ENCODE peak calls at places on chromosomes 5 and 9, in six cellular contexts. One of them, this sample, is unnamed.

GRCh38 chr9:16867571-16868311 is 2.7 kb downstream of the BNC2 start:
- DNase-seq in sigmoid colon: peak; percentile 82
- DNase-seq in transverse colon: no peak
- DNase-seq in GM12878: no peak
- DNase-seq in stomach: no peak
- DNase-seq in K562: no peak
- DNase-seq in this sample: no peak

GRCh38 chr5:159764283-159764927 is 151.9 kb upstream of the ADRA1B start:
- DNase-seq in sigmoid colon: no peak
- DNase-seq in transverse colon: no peak
- DNase-seq in GM12878: no peak
- DNase-seq in stomach: no peak
- DNase-seq in K562: no peak
- DNase-seq in this sample: no peak

GRCh38 chr5:165607026-165607425 is 2101.6 kb downstream of the MAT2B start:
- DNase-seq in sigmoid colon: no peak
- DNase-seq in transverse colon: no peak
- DNase-seq in GM12878: no peak
- DNase-seq in stomach: no peak
- DNase-seq in K562: no peak
- DNase-seq in this sample: peak; percentile 52

GRCh38 chr9:79623799-79624721 is 52.3 kb downstream of the TLE4 start:
- DNase-seq in sigmoid colon: peak; percentile 63
- DNase-seq in transverse colon: peak; percentile 38
- DNase-seq in GM12878: peak; percentile 79
- DNase-seq in stomach: no peak
- DNase-seq in K562: peak; percentile 4
- DNase-seq in this sample: peak; percentile 64

GRCh38 chr5:163473613-163474243 is 13.3 kb downstream of the HMMR start:
- DNase-seq in sigmoid colon: no peak
- DNase-seq in transverse colon: no peak
- DNase-seq in GM12878: no peak
- DNase-seq in stomach: no peak
- DNase-seq in K562: no peak
- DNase-seq in this sample: no peak

GRCh38 chr9:95499847-95500246 is 16.9 kb downstream of the PTCH1 start:
- DNase-seq in sigmoid colon: no peak
- DNase-seq in transverse colon: no peak
- DNase-seq in GM12878: no peak
- DNase-seq in stomach: peak; percentile 46
- DNase-seq in K562: no peak
- DNase-seq in this sample: no peak

GRCh38 chr9:131734165-131734610 is 5.7 kb downstream of the RAPGEF1 start:
- DNase-seq in sigmoid colon: no peak
- DNase-seq in transverse colon: peak; percentile 89
- DNase-seq in GM12878: no peak
- DNase-seq in stomach: peak; percentile 82
- DNase-seq in K562: no peak
- DNase-seq in this sample: peak; percentile 66

GRCh38 chr9:116476935-116477381 is 210.1 kb upstream of the TRIM32 start:
- DNase-seq in sigmoid colon: peak; percentile 76
- DNase-seq in transverse colon: no peak
- DNase-seq in GM12878: no peak
- DNase-seq in stomach: no peak
- DNase-seq in K562: no peak
- DNase-seq in this sample: no peak

GRCh38 chr9:8806150-8806549 is 1006.6 kb upstream of the DMAC1 start:
- DNase-seq in sigmoid colon: no peak
- DNase-seq in transverse colon: no peak
- DNase-seq in GM12878: no peak
- DNase-seq in stomach: no peak
- DNase-seq in K562: no peak
- DNase-seq in this sample: no peak

GRCh38 chr9:6449645-6450044 is 36.6 kb downstream of the UHRF2 start:
- DNase-seq in sigmoid colon: no peak
- DNase-seq in transverse colon: no peak
- DNase-seq in GM12878: no peak
- DNase-seq in stomach: no peak
- DNase-seq in K562: no peak
- DNase-seq in this sample: no peak

GRCh38 chr9:81902601-81903000 is 25.6 kb upstream of the SPATA31D4 start:
- DNase-seq in sigmoid colon: no peak
- DNase-seq in transverse colon: no peak
- DNase-seq in GM12878: no peak
- DNase-seq in stomach: no peak
- DNase-seq in K562: no peak
- DNase-seq in this sample: no peak

GRCh38 chr5:176736271-176736965 is 73.9 kb upstream of the UNC5A start:
- DNase-seq in sigmoid colon: peak; percentile 25
- DNase-seq in transverse colon: peak; percentile 1
- DNase-seq in GM12878: no peak
- DNase-seq in stomach: no peak
- DNase-seq in K562: no peak
- DNase-seq in this sample: no peak

GRCh38 chr5:180072256-180072548 is 643 bp upstream of the RNF130 start:
- DNase-seq in sigmoid colon: no peak
- DNase-seq in transverse colon: no peak
- DNase-seq in GM12878: no peak
- DNase-seq in stomach: no peak
- DNase-seq in K562: no peak
- DNase-seq in this sample: no peak

GRCh38 chr5:10607023-10607665 is 43.3 kb downstream of the ANKRD33B start:
- DNase-seq in sigmoid colon: no peak
- DNase-seq in transverse colon: peak; percentile 38
- DNase-seq in GM12878: peak; percentile 95
- DNase-seq in stomach: no peak
- DNase-seq in K562: peak; percentile 50
- DNase-seq in this sample: no peak

GRCh38 chr5:107232793-107233192 is 437.9 kb downstream of the EFNA5 start:
- DNase-seq in sigmoid colon: no peak
- DNase-seq in transverse colon: no peak
- DNase-seq in GM12878: no peak
- DNase-seq in stomach: no peak
- DNase-seq in K562: no peak
- DNase-seq in this sample: no peak

GRCh38 chr9:105144076-105144475 is 100.4 kb upstream of the SLC44A1 start:
- DNase-seq in sigmoid colon: no peak
- DNase-seq in transverse colon: no peak
- DNase-seq in GM12878: no peak
- DNase-seq in stomach: no peak
- DNase-seq in K562: no peak
- DNase-seq in this sample: no peak

GRCh38 chr5:6710551-6711318 is 2.5 kb upstream of the TENT4A start:
- DNase-seq in sigmoid colon: no peak
- DNase-seq in transverse colon: no peak
- DNase-seq in GM12878: no peak
- DNase-seq in stomach: no peak
- DNase-seq in K562: no peak
- DNase-seq in this sample: no peak

GRCh38 chr9:81032030-81032572 is 657.2 kb downstream of the TLE1 start:
- DNase-seq in sigmoid colon: no peak
- DNase-seq in transverse colon: no peak
- DNase-seq in GM12878: no peak
- DNase-seq in stomach: no peak
- DNase-seq in K562: no peak
- DNase-seq in this sample: no peak

GRCh38 chr5:151825445-151825844 is 53.7 kb downstream of the G3BP1 start:
- DNase-seq in sigmoid colon: peak; percentile 72
- DNase-seq in transverse colon: peak; percentile 57
- DNase-seq in GM12878: peak; percentile 17
- DNase-seq in stomach: peak; percentile 63
- DNase-seq in K562: peak; percentile 61
- DNase-seq in this sample: no peak

GRCh38 chr5:174338204-174339010 is 292.9 kb downstream of the NSG2 start:
- DNase-seq in sigmoid colon: no peak
- DNase-seq in transverse colon: no peak
- DNase-seq in GM12878: no peak
- DNase-seq in stomach: no peak
- DNase-seq in K562: no peak
- DNase-seq in this sample: no peak

GRCh38 chr9:1701113-1701512 is 314.0 kb upstream of the SMARCA2 start:
- DNase-seq in sigmoid colon: no peak
- DNase-seq in transverse colon: no peak
- DNase-seq in GM12878: no peak
- DNase-seq in stomach: no peak
- DNase-seq in K562: no peak
- DNase-seq in this sample: no peak
- TF ChIP-seq POLR2A in sigmoid colon: no peak
- TF ChIP-seq POLR2A in transverse colon: no peak
- TF ChIP-seq POLR2A in GM12878: no peak
- TF ChIP-seq POLR2A in stomach: no peak
- TF ChIP-seq POLR2A in K562: no peak
- TF ChIP-seq POLR2A in this sample: no peak

DNA sequence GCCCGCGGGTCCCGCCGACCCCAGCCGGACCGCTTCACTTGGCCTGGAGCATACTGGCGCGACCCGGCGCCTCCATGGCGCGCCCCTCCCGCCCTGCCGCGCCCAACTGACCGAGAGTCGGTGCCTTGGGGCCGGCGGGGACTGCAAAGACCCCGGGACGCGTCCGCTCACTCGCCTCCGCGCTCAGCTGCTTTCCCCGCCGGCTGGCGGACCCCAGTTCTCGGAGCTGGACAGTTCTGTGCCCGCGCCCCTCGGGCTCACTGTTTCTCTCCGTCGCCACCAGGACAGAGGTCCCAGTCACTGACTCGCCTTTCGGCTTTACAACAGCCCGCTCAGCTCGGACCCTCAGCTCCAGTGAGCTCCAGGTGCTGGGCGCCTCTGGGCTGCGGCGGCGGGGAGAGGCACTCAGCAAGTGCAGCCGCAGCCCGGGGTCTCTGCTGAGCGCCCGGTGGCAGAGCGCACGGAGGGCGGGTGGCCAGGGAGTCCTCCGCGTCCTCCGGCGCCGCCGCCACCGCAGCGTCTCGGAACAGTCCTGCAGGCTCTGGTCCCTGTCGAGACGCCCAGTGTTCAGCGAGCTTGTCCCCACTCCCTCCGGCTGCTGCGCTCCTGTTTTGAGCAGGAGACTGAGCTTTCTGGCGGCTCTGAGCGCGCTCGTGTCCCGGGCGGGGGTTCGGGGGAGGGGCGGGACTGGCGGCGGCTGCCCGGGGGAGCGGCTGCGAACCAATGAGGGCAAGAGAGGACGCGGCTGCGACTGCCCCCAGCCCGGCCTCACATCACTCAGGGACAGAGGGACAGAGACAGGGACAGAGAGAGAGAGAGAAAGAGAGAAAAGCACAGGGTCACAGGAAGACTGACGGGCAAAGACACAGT is at the start of gene SMIM32:
- DNase-seq in sigmoid colon: peak; percentile 58
- DNase-seq in transverse colon: peak; percentile 66
- DNase-seq in GM12878: no peak
- DNase-seq in stomach: no peak
- DNase-seq in K562: peak; percentile 26
- DNase-seq in this sample: peak; percentile 86
- H3K27me3 ChIP-seq in sigmoid colon: peaks cover 27% of the 10 kb centered on the region
- H3K27me3 ChIP-seq in transverse colon: peaks cover 32% of the 10 kb centered on the region
- H3K27me3 ChIP-seq in GM12878: no peaks in the 10 kb centered on the region
- H3K27me3 ChIP-seq in stomach: peaks cover 58% of the 10 kb centered on the region
- H3K27me3 ChIP-seq in K562: peaks cover 34% of the 10 kb centered on the region
- H3K27me3 ChIP-seq in this sample: peaks cover 23% of the 10 kb centered on the region

GRCh38 chr5:154840435-154841272 is 9.7 kb downstream of the FAXDC2 start:
- DNase-seq in sigmoid colon: peak; percentile 20
- DNase-seq in transverse colon: no peak
- DNase-seq in GM12878: no peak
- DNase-seq in stomach: no peak
- DNase-seq in K562: peak; percentile 79
- DNase-seq in this sample: no peak

GRCh38 chr5:154841273-154841661 is 9.1 kb downstream of the FAXDC2 start:
- DNase-seq in sigmoid colon: no peak
- DNase-seq in transverse colon: no peak
- DNase-seq in GM12878: no peak
- DNase-seq in stomach: no peak
- DNase-seq in K562: no peak
- DNase-seq in this sample: no peak

GRCh38 chr5:154849261-154849660 is 1.1 kb downstream of the FAXDC2 start:
- DNase-seq in sigmoid colon: no peak
- DNase-seq in transverse colon: no peak
- DNase-seq in GM12878: no peak
- DNase-seq in stomach: no peak
- DNase-seq in K562: no peak
- DNase-seq in this sample: no peak

GRCh38 chr5:154842689-154843530 is 7.5 kb downstream of the FAXDC2 start:
- DNase-seq in sigmoid colon: no peak
- DNase-seq in transverse colon: no peak
- DNase-seq in GM12878: no peak
- DNase-seq in stomach: no peak
- DNase-seq in K562: no peak
- DNase-seq in this sample: no peak

DNA sequence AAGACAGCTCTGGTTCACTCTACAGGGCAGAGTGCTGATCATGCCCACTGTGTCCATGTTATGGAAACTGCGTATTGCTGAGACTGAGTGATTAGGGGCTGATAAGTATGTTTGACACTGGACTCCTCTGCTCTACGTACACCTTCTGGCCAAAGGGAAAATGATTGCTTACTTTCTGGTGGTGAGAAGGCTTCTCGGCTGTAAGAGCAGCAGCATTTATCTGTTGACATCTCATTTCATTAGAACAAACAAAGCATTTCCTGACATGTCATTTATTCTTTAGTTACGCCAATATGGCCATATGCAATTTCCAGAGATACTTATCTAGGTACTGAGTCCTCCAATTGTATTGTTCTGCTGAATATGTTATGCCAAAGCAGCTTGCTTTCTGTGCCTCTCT is 5.6 kb downstream of the FAXDC2 start:
- DNase-seq in sigmoid colon: no peak
- DNase-seq in transverse colon: no peak
- DNase-seq in GM12878: no peak
- DNase-seq in stomach: no peak
- DNase-seq in K562: no peak
- DNase-seq in this sample: no peak
- TF ChIP-seq EP300 in sigmoid colon: no peak
- TF ChIP-seq EP300 in transverse colon: no peak
- TF ChIP-seq EP300 in GM12878: no peak
- TF ChIP-seq EP300 in stomach: no peak
- TF ChIP-seq EP300 in K562: no peak
- TF ChIP-seq EP300 in this sample: peak; percentile 67

DNA sequence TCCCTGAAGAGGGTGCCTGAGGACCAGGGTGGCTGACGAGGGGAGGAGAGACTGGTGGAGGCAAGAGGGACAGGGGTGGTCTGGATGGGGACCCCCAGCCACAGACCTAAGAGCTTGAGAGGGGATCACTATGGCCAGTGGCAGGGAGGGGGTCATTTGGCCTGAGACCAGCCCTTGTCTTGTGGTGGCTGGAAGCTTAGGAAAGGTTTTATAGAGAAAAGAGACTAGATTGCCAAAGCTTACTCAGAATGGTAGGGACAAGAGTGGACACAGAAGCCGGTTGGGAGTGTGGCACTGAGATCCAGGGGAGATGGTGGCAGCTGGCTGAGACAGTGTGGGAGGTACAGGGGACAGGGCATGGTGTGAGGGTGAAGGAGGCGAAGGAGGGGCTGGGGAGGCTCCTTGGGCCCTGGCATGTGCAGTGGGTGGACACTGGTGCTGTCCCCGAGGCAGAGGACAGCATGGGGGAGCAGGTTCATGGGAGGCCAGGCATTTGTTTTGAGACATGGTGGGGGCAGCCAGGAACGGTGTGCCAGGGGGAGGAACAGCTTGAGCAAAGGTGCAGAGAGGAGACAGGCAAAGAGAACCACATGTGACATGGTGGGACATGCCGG is 123.0 kb downstream of the C9orf50 start:
- DNase-seq in sigmoid colon: peak; percentile 74
- DNase-seq in transverse colon: no peak
- DNase-seq in GM12878: no peak
- DNase-seq in stomach: no peak
- DNase-seq in K562: no peak
- DNase-seq in this sample: no peak
- TF ChIP-seq POLR2A in sigmoid colon: no peak
- TF ChIP-seq POLR2A in transverse colon: no peak
- TF ChIP-seq POLR2A in GM12878: no peak
- TF ChIP-seq POLR2A in stomach: no peak
- TF ChIP-seq POLR2A in K562: no peak
- TF ChIP-seq POLR2A in this sample: no peak